ENCODE peak calls at places on chromosomes 4 and X, in four cellular contexts. G is tibial artery, N is T-cell, V is GM04503. E is an unnamed sample.

GRCh38 chrX:17081969-17082368 is 135.5 kb downstream of the REPS2 start:
- DNase-seq in N (no peak), V (no peak), G (no peak), E (no peak)

GRCh38 chr4:107780665-107781064 is 44.1 kb upstream of the SGMS2 start:
- DNase-seq in V (no peak), G (no peak), N (no peak), E (peak)

GRCh38 chrX:155056877-155057792 is 13.8 kb downstream of the CMC4 start:
- DNase-seq in V (no peak), G (peak), N (peak), E (peak)

GRCh38 chr4:138056541-138056940 is 185.6 kb downstream of the SLC7A11 start:
- DNase-seq in V (no peak), G (no peak), N (no peak), E (no peak)

GRCh38 chr4:149345424-149345823 is 470.2 kb downstream of the IQCM start:
- DNase-seq in G (no peak), N (no peak), V (no peak), E (no peak)

GRCh38 chr4:56705870-56706400 is 24.8 kb upstream of the HOPX start:
- DNase-seq in V (no peak), G (no peak), N (no peak), E (no peak)

GRCh38 chr4:139256349-139256748 is 23.7 kb downstream of the MGARP start:
- DNase-seq in G (no peak), N (no peak), V (no peak), E (no peak)

GRCh38 chrX:14801136-14801535 is 71.7 kb downstream of the FANCB start:
- DNase-seq in G (no peak), V (no peak), N (no peak), E (no peak)

GRCh38 chr4:77349796-77350195 is 192.8 kb downstream of the CCNG2 start:
- DNase-seq in G (no peak), N (no peak), V (peak), E (no peak)

GRCh38 chr4:22969314-22969896 is 276.7 kb downstream of the GBA3 start:
- DNase-seq in V (peak), N (no peak), G (no peak), E (no peak)

GRCh38 chr4:113288691-113289090 is 239.2 kb downstream of the ANK2 start:
- DNase-seq in N (no peak), G (no peak), V (no peak), E (no peak)

GRCh38 chrX:125175991-125176390 is 143.7 kb upstream of the TEX13C start:
- DNase-seq in N (no peak), V (no peak), G (no peak), E (no peak)